ENCODE peak calls at places on chromosomes 12 and 14, in eight cellular contexts. R is sigmoid colon, Y is pancreas, C is brain microvascular endothelial cell, M is omental fat pad, K is ascending aorta, L is mesothelial cell of epicardium, S is cardiac muscle cell. D is an unnamed sample.

GRCh38 chr12:96989916-96990315 is 82.9 kb downstream of the NEDD1 start:
- DNase-seq in R (no peak), Y (no peak), C (no peak), M (no peak), K (no peak), L (no peak), S (peak; percentile 36), D (peak; percentile 28)

GRCh38 chr14:61153436-61153835 is 127.7 kb downstream of the TMEM30B start:
- DNase-seq in R (no peak), Y (no peak), C (no peak), M (no peak), K (no peak), L (no peak), S (peak; percentile 72), D (peak; percentile 26)

GRCh38 chr12:22396253-22396652 is 61.7 kb upstream of the ST8SIA1 start:
- DNase-seq in R (no peak), Y (no peak), C (no peak), M (no peak), K (no peak), L (no peak), S (no peak), D (no peak)

GRCh38 chr12:108843187-108843586 is 14.2 kb downstream of the SSH1 start:
- DNase-seq in R (no peak), Y (no peak), C (no peak), M (no peak), K (no peak), L (no peak), S (no peak), D (no peak)

GRCh38 chr12:118645219-118645618 is 268.9 kb downstream of the SUDS3 start:
- DNase-seq in R (no peak), Y (no peak), C (no peak), M (no peak), K (no peak), L (peak; percentile 22), S (peak; percentile 91), D (peak; percentile 86)

GRCh38 chr12:90501412-90501811 is 453.6 kb downstream of the CCER1 start:
- DNase-seq in R (no peak), Y (no peak), C (no peak), M (no peak), K (no peak), L (no peak), S (no peak), D (no peak)

GRCh38 chr12:114483996-114484395 is 78.1 kb upstream of the TBX5 start:
- DNase-seq in R (no peak), Y (no peak), C (no peak), M (no peak), K (no peak), L (no peak), S (no peak), D (no peak)

GRCh38 chr14:104722938-104723650 is 935 bp upstream of the ADSS1 start:
- DNase-seq in R (no peak), Y (no peak), C (no peak), M (no peak), K (no peak), L (no peak), S (no peak), D (no peak)

GRCh38 chr12:103301642-103302620 is 193.8 kb downstream of the C12orf42 start:
- DNase-seq in R (no peak), Y (no peak), C (no peak), M (no peak), K (no peak), L (no peak), S (peak; percentile 21), D (peak; percentile 50)

GRCh38 chr14:40093800-40094199 is 661.6 kb upstream of the FBXO33 start:
- DNase-seq in R (no peak), Y (no peak), C (no peak), M (no peak), K (no peak), L (no peak), S (no peak), D (no peak)

GRCh38 chr12:29610473-29611174 is 113.1 kb upstream of the OVCH1 start:
- DNase-seq in R (no peak), Y (no peak), C (no peak), M (no peak), K (no peak), L (no peak), S (no peak), D (no peak)

GRCh38 chr12:104733717-104734175 is 224.3 kb downstream of the SLC41A2 start:
- DNase-seq in R (no peak), Y (no peak), C (no peak), M (no peak), K (no peak), L (no peak), S (no peak), D (no peak)

GRCh38 chr12:124347335-124347734 is 52.4 kb downstream of the RFLNA start:
- DNase-seq in R (no peak), Y (no peak), C (no peak), M (no peak), K (no peak), L (no peak), S (no peak), D (no peak)

GRCh38 chr14:40616579-40616978 is 990.1 kb upstream of the LRFN5 start:
- DNase-seq in R (no peak), Y (no peak), C (no peak), M (no peak), K (no peak), L (no peak), S (no peak), D (no peak)

GRCh38 chr12:124910561-124911478 is 3.6 kb downstream of the UBC start:
- DNase-seq in R (no peak), Y (no peak), C (no peak), M (no peak), K (no peak), L (no peak), S (no peak), D (no peak)

DNA sequence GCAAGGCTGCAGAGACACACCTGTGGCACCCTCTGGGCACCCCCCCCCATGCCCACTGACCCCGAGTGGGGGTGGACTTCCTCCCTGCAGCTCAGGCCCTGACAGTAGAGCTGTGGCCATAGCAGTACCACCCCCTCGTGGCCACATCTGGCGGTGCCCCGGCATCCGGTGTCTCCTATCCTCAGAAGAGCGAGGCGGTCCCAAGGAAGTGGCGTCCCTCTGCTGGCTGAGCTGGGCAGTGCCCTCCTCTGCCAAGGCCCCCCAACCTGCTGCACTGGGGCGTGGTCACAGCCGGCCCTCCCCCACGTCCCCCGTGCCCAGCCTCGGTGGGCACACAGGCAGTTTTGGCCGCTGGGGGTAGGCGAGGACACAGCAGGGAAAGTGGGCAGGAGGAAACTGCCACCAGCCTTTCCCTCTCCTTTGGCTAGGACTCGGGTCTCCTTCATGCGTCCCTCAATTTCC is 6.0 kb upstream of the SLC6A12 start:
- DNase-seq in R (no peak), Y (peak; percentile 79), C (peak; percentile 48), M (no peak), K (no peak), L (no peak), S (peak; percentile 88), D (peak; percentile 91)
- TF ChIP-seq CTCF in R (peak; percentile 68), Y (peak; percentile 51), C (peak; percentile 81), M (no peak), K (peak; percentile 49), L (peak; percentile 75), S (peak; percentile 63), D (peak; percentile 89)

DNA sequence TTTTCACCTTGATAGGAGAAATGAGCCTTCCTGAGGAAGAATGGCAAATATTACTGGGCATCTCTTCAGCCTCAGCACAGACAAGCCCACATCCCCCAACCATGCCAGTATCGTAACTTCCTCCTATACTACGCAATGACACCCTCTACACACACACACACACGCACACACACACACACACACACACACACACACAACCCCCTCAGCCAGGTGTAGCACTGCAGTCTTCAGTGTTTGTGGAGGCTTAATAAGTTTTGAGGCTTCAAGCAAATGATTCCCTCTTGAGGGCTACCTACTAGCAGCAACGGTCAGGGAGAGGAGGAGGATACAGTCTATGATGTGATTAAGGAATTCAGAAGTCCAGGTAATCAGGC is 1.6 kb downstream of the DGKA start:
- DNase-seq in R (no peak), Y (no peak), C (peak; percentile 27), M (no peak), K (no peak), L (no peak), S (no peak), D (no peak)
- TF ChIP-seq CTCF in R (no peak), Y (no peak), C (no peak), M (no peak), K (no peak), L (no peak), S (no peak), D (no peak)

GRCh38 chr12:2145433-2145832 is 92.6 kb downstream of the CACNA1C start:
- DNase-seq in R (no peak), Y (no peak), C (no peak), M (no peak), K (no peak), L (no peak), S (no peak), D (no peak)

GRCh38 chr12:2140858-2141519 is 88.2 kb downstream of the CACNA1C start:
- DNase-seq in R (peak; percentile 56), Y (no peak), C (no peak), M (no peak), K (no peak), L (no peak), S (no peak), D (no peak)

GRCh38 chr12:2139651-2140050 is 86.9 kb downstream of the CACNA1C start:
- DNase-seq in R (peak; percentile 59), Y (no peak), C (no peak), M (no peak), K (no peak), L (no peak), S (no peak), D (no peak)

GRCh38 chr12:2138871-2139308 is 86.1 kb downstream of the CACNA1C start:
- DNase-seq in R (peak; percentile 40), Y (no peak), C (peak; percentile 27), M (no peak), K (no peak), L (no peak), S (no peak), D (no peak)

GRCh38 chr12:2142068-2142467 is 89.3 kb downstream of the CACNA1C start:
- DNase-seq in R (peak; percentile 83), Y (no peak), C (no peak), M (no peak), K (no peak), L (no peak), S (no peak), D (no peak)
- TF ChIP-seq CTCF in R (no peak), Y (no peak), C (no peak), M (no peak), K (no peak), L (no peak), S (no peak), D (no peak)

DNA sequence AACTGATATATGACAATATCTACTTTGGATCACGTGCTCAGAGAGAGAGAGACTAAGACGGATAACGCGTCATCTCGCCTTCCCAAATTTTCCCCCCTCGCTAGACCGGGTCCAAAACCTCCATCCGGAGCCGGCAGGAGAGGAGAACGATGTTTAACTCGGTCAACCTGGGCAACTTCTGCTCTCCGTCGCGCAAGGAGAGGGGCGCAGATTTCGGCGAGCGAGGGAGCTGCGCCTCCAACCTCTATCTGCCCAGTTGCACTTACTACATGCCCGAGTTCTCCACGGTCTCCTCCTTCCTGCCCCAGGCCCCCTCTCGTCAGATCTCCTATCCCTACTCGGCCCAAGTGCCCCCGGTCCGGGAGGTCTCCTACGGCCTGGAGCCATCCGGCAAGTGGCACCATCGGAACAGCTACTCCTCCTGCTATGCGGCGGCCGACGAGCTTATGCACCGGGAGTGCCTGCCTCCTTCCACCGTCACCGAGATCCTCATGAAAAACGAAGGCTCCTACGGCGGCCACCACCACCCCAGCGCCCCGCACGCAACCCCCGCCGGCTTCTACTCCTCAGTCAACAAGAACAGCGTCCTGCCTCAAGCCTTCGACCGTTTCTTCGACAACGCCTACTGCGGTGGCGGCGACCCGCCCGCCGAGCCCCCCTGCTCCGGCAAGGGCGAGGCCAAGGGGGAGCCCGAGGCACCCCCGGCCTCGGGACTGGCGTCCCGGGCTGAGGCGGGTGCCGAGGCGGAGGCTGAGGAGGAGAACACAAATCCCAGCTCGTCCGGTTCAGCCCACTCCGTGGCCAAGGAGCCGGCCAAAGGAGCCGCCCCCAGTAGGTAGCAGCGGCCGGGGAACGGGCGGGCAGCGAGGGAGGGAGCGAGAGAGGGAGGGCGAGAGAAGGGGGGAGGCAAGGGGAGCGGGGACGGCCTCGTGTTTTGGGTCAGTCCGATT is at the start of gene HOXC11:
- DNase-seq in R (no peak), Y (no peak), C (no peak), M (no peak), K (no peak), L (no peak), S (no peak), D (no peak)
- TF ChIP-seq CTCF in R (no peak), Y (no peak), C (no peak), M (no peak), K (no peak), L (no peak), S (no peak), D (no peak)